ENCODE peak calls at places on chromosome 1, in nine cellular contexts. P is DMS79 treated with DMSO at 0.1 percent for 48 hours, G is prostate gland, V is Right ventricle myocardium inferior, R is T follicular helper cell, Y is neural crest cell, S is DMS 273 treated with DMSO at 0.1 percent for 48 hours, Z is adrenal gland, I is epithelial cell of esophagus. B is an unnamed sample.

GRCh38 chr1:24586970-24587820 is 31.3 kb downstream of the NCMAP start:
- DNase-seq in P (peak), G (peak), V (no peak), R (peak), Y (peak), S (no peak), Z (peak), I (peak), B (no peak)

GRCh38 chr1:17886838-17887441 is 131.8 kb downstream of the ACTL8 start:
- DNase-seq in P (no peak), G (no peak), V (no peak), R (no peak), Y (no peak), S (no peak), Z (no peak), I (no peak), B (no peak)

GRCh38 chr1:181013144-181013543 is 9.5 kb downstream of the STX6 start:
- DNase-seq in P (no peak), G (no peak), V (no peak), R (no peak), Y (no peak), S (no peak), Z (no peak), I (peak), B (no peak)

GRCh38 chr1:54583307-54583686 is 35.3 kb downstream of the ACOT11 start:
- DNase-seq in P (no peak), G (no peak), V (no peak), R (no peak), Y (no peak), S (no peak), Z (no peak), I (no peak), B (no peak)

GRCh38 chr1:106224426-106224825 is 832.0 kb upstream of the PRMT6 start:
- DNase-seq in P (no peak), G (no peak), V (no peak), R (no peak), Y (no peak), S (no peak), Z (no peak), I (no peak), B (no peak)

GRCh38 chr1:180232521-180233043 is 2.5 kb downstream of the LHX4 start:
- DNase-seq in P (no peak), G (no peak), V (peak), R (no peak), Y (no peak), S (no peak), Z (no peak), I (no peak), B (no peak)

GRCh38 chr1:171985639-171986038 is 144.3 kb downstream of the DNM3 start:
- DNase-seq in P (no peak), G (no peak), V (no peak), R (no peak), Y (peak), S (no peak), Z (peak), I (peak), B (no peak)

GRCh38 chr1:2554621-2555387 is 1.4 kb upstream of the TNFRSF14 start:
- DNase-seq in P (no peak), G (no peak), V (no peak), R (peak), Y (no peak), S (no peak), Z (no peak), I (no peak), B (peak)

GRCh38 chr1:32816676-32817158 is 441 bp downstream of the YARS1 start:
- DNase-seq in P (peak), G (no peak), V (no peak), R (no peak), Y (peak), S (peak), Z (peak), I (peak), B (no peak)

GRCh38 chr1:40663324-40664166 is 1.9 kb downstream of the RIMS3 start:
- DNase-seq in P (peak), G (no peak), V (no peak), R (no peak), Y (no peak), S (peak), Z (no peak), I (no peak), B (no peak)

GRCh38 chr1:160407819-160408801 is 7.7 kb downstream of the VANGL2 start:
- DNase-seq in P (no peak), G (no peak), V (no peak), R (no peak), Y (no peak), S (no peak), Z (no peak), I (peak), B (no peak)

GRCh38 chr1:40421348-40421693 is 29.0 kb upstream of the ZFP69B start:
- DNase-seq in P (no peak), G (no peak), V (no peak), R (no peak), Y (peak), S (no peak), Z (no peak), I (no peak), B (no peak)

GRCh38 chr1:203631946-203632345 is 5.3 kb downstream of the ATP2B4 start:
- DNase-seq in P (no peak), G (no peak), V (no peak), R (no peak), Y (no peak), S (no peak), Z (peak), I (no peak), B (no peak)